ENCODE peak calls at places on chromosomes 11 and 22, in five cellular contexts. One of them, this sample, is unnamed.

GRCh38 chr11:19603771-19604170 is 108.9 kb upstream of the NAV2 start:
- DNase-seq in head of caudate nucleus: no peak
- DNase-seq in NCI-H345: no peak
- DNase-seq in KG1: no peak
- DNase-seq in activated CD4-positive, alpha-beta T cell treated with anti-CD3 and anti-CD28 coated beads, Interleukin-2, amount 10 ng/mL, durations not matched to agents 7 days and 5 days: no peak
- DNase-seq in this sample: no peak

GRCh38 chr11:45087301-45087700 is 59.1 kb upstream of the PRDM11 start:
- DNase-seq in activated CD4-positive, alpha-beta T cell treated with anti-CD3 and anti-CD28 coated beads, Interleukin-2, amount 10 ng/mL, durations not matched to agents 7 days and 5 days: no peak
- DNase-seq in head of caudate nucleus: no peak
- DNase-seq in NCI-H345: peak; percentile 64
- DNase-seq in KG1: no peak
- DNase-seq in this sample: no peak

GRCh38 chr11:128334311-128335044 is 252.9 kb downstream of the ETS1 start:
- DNase-seq in NCI-H345: no peak
- DNase-seq in KG1: no peak
- DNase-seq in head of caudate nucleus: no peak
- DNase-seq in activated CD4-positive, alpha-beta T cell treated with anti-CD3 and anti-CD28 coated beads, Interleukin-2, amount 10 ng/mL, durations not matched to agents 7 days and 5 days: no peak
- DNase-seq in this sample: no peak

GRCh38 chr11:26583550-26583949 is 11.5 kb upstream of the MUC15 start:
- DNase-seq in activated CD4-positive, alpha-beta T cell treated with anti-CD3 and anti-CD28 coated beads, Interleukin-2, amount 10 ng/mL, durations not matched to agents 7 days and 5 days: no peak
- DNase-seq in KG1: no peak
- DNase-seq in head of caudate nucleus: no peak
- DNase-seq in NCI-H345: peak; percentile 12
- DNase-seq in this sample: no peak

GRCh38 chr11:68014157-68014965 is 4.2 kb downstream of the ALDH3B1 start:
- DNase-seq in activated CD4-positive, alpha-beta T cell treated with anti-CD3 and anti-CD28 coated beads, Interleukin-2, amount 10 ng/mL, durations not matched to agents 7 days and 5 days: no peak
- DNase-seq in head of caudate nucleus: no peak
- DNase-seq in NCI-H345: no peak
- DNase-seq in KG1: no peak
- DNase-seq in this sample: no peak

GRCh38 chr22:36423461-36424404 is 36.0 kb upstream of the MYH9 start:
- DNase-seq in head of caudate nucleus: no peak
- DNase-seq in activated CD4-positive, alpha-beta T cell treated with anti-CD3 and anti-CD28 coated beads, Interleukin-2, amount 10 ng/mL, durations not matched to agents 7 days and 5 days: no peak
- DNase-seq in KG1: no peak
- DNase-seq in NCI-H345: no peak
- DNase-seq in this sample: no peak

GRCh38 chr11:35066783-35067476 is 72.0 kb upstream of the CD44 start:
- DNase-seq in activated CD4-positive, alpha-beta T cell treated with anti-CD3 and anti-CD28 coated beads, Interleukin-2, amount 10 ng/mL, durations not matched to agents 7 days and 5 days: peak; percentile 51
- DNase-seq in head of caudate nucleus: no peak
- DNase-seq in KG1: no peak
- DNase-seq in NCI-H345: no peak
- DNase-seq in this sample: no peak

GRCh38 chr11:112797653-112798293 is 163.4 kb upstream of the NCAM1 start:
- DNase-seq in head of caudate nucleus: peak; percentile 62
- DNase-seq in KG1: no peak
- DNase-seq in activated CD4-positive, alpha-beta T cell treated with anti-CD3 and anti-CD28 coated beads, Interleukin-2, amount 10 ng/mL, durations not matched to agents 7 days and 5 days: peak; percentile 40
- DNase-seq in NCI-H345: no peak
- DNase-seq in this sample: no peak

GRCh38 chr11:105933666-105934065 is 88.4 kb downstream of the MSANTD4 start:
- DNase-seq in NCI-H345: no peak
- DNase-seq in KG1: no peak
- DNase-seq in activated CD4-positive, alpha-beta T cell treated with anti-CD3 and anti-CD28 coated beads, Interleukin-2, amount 10 ng/mL, durations not matched to agents 7 days and 5 days: no peak
- DNase-seq in head of caudate nucleus: no peak
- DNase-seq in this sample: no peak

GRCh38 chr11:130531061-130531460 is 82.6 kb downstream of the ADAMTS15 start:
- DNase-seq in KG1: no peak
- DNase-seq in NCI-H345: no peak
- DNase-seq in activated CD4-positive, alpha-beta T cell treated with anti-CD3 and anti-CD28 coated beads, Interleukin-2, amount 10 ng/mL, durations not matched to agents 7 days and 5 days: no peak
- DNase-seq in head of caudate nucleus: no peak
- DNase-seq in this sample: no peak

GRCh38 chr22:48796295-48797015 is 1031.2 kb downstream of the BRD1 start:
- DNase-seq in KG1: no peak
- DNase-seq in head of caudate nucleus: no peak
- DNase-seq in activated CD4-positive, alpha-beta T cell treated with anti-CD3 and anti-CD28 coated beads, Interleukin-2, amount 10 ng/mL, durations not matched to agents 7 days and 5 days: no peak
- DNase-seq in NCI-H345: no peak
- DNase-seq in this sample: peak; percentile 9

GRCh38 chr22:50244420-50245213 is at the start of gene TUBGCP6:
- DNase-seq in activated CD4-positive, alpha-beta T cell treated with anti-CD3 and anti-CD28 coated beads, Interleukin-2, amount 10 ng/mL, durations not matched to agents 7 days and 5 days: peak; percentile 93
- DNase-seq in head of caudate nucleus: peak; percentile 95
- DNase-seq in KG1: peak; percentile 54
- DNase-seq in NCI-H345: peak; percentile 90
- DNase-seq in this sample: peak; percentile 68

This sample was measured in NT2/D1.